ENCODE peak calls at places on chromosomes 3 and 15, in four cellular contexts. W is heart right ventricle, H is OCI-LY7, T is left ventricle myocardium inferior. X is an unnamed sample.

GRCh38 chr3:24495334-24495994 is 814 bp upstream of the THRB start:
- DNase-seq in W (peak), H (no peak), T (peak), X (peak)

GRCh38 chr3:15428539-15428938 is 1.1 kb downstream of the EAF1 start:
- DNase-seq in W (no peak), T (no peak), H (peak), X (no peak)

GRCh38 chr3:133494469-133494868 is 79.0 kb upstream of the CDV3 start:
- DNase-seq in T (no peak), H (peak), W (no peak), X (no peak)

GRCh38 chr3:154862265-154862664 is 217.9 kb upstream of the MME start:
- DNase-seq in W (no peak), H (peak), T (no peak), X (no peak)

GRCh38 chr15:60655252-60655651 is 176.3 kb upstream of the ICE2 start:
- DNase-seq in H (no peak), W (no peak), T (no peak), X (no peak)

GRCh38 chr15:96977886-96978285 is 647.4 kb downstream of the NR2F2 start:
- DNase-seq in H (no peak), W (no peak), T (no peak), X (no peak)

GRCh38 chr3:21542656-21543379 is 208.2 kb downstream of the ZNF385D start:
- DNase-seq in W (no peak), H (no peak), T (no peak), X (no peak)

GRCh38 chr15:77846360-77846759 is 213.6 kb upstream of the LINGO1 start:
- DNase-seq in W (no peak), T (no peak), H (no peak), X (no peak)

GRCh38 chr3:12870942-12871341 is 29.6 kb upstream of the RPL32 start:
- DNase-seq in H (peak), W (peak), T (peak), X (peak)

GRCh38 chr3:122314467-122314866 is 10.6 kb upstream of the CSTA start:
- DNase-seq in T (no peak), H (no peak), W (no peak), X (no peak)

GRCh38 chr3:98376631-98377030 is 13.8 kb upstream of the OR5K3 start:
- DNase-seq in W (no peak), H (no peak), T (no peak), X (no peak)

GRCh38 chr3:16140116-16140893 is 34.2 kb upstream of the GALNT15 start:
- DNase-seq in W (no peak), T (no peak), H (no peak), X (peak)

GRCh38 chr15:25240461-25241021 is 198.3 kb downstream of the UBE3A start:
- DNase-seq in T (peak), H (no peak), W (peak), X (peak)

GRCh38 chr3:121942116-121942786 is 48.0 kb downstream of the SLC15A2 start:
- DNase-seq in H (no peak), T (no peak), W (no peak), X (no peak)

GRCh38 chr3:158483701-158484100 is 87.3 kb upstream of the MLF1 start:
- DNase-seq in W (no peak), T (no peak), H (no peak), X (no peak)
- H3K27ac ChIP-seq in W (no peak), T (no peak), H (no peak), X (no peak)

GRCh38 chr15:63832620-63833245 is 1.0 kb downstream of the HERC1 start:
- DNase-seq in W (no peak), T (no peak), H (peak), X (no peak)
- H3K27ac ChIP-seq in W (peak), T (peak), H (peak), X (peak)

GRCh38 chr3:42035007-42035406 is 56.1 kb upstream of the TRAK1 start:
- DNase-seq in W (no peak), T (no peak), H (no peak), X (no peak)
- H3K27ac ChIP-seq in W (peak), T (peak), H (no peak), X (peak)

GRCh38 chr3:152296382-152296781 is 27.7 kb downstream of the MBNL1 start:
- DNase-seq in T (no peak), H (no peak), W (no peak), X (no peak)
- H3K27ac ChIP-seq in T (no peak), H (no peak), W (no peak), X (peak)

DNA sequence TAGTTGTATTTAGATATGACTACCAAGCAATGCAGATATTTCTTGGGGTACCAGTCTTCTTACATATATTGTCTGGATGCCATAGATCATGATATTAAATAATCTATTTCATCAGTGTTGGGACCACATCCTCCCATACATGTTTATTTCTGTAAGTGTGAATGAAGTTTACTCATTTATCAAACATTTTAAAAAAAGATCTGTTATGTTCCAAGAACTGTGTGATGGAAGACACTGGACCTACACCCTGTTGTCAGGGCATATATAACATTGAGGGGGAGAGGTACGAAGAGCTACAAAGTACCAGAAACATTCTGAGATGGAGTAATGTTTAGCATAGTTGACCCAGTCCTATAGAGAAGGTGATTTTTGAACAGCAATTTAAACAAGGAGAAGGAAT is 26.6 kb downstream of the MBNL1 start:
- DNase-seq in H (no peak), W (no peak), T (no peak), X (no peak)
- H3K27ac ChIP-seq in H (no peak), W (no peak), T (no peak), X (peak)

GRCh38 chr3:57006949-57007419 is 53.5 kb upstream of the SPATA12 start:
- DNase-seq in H (peak), W (no peak), T (no peak), X (no peak)
- H3K27ac ChIP-seq in H (no peak), W (peak), T (peak), X (peak)

GRCh38 chr3:10280571-10280970 is 12.2 kb downstream of the GHRL start:
- DNase-seq in W (no peak), T (no peak), H (no peak), X (no peak)

GRCh38 chr3:10280177-10280529 is 12.6 kb downstream of the GHRL start:
- DNase-seq in T (no peak), H (peak), W (no peak), X (no peak)

GRCh38 chr3:10279384-10280176 is 13.2 kb downstream of the GHRL start:
- DNase-seq in T (no peak), W (no peak), H (no peak), X (no peak)

GRCh38 chr3:10283638-10284037 is 9.1 kb downstream of the GHRL start:
- DNase-seq in T (peak), H (no peak), W (no peak), X (no peak)

GRCh38 chr3:10281951-10282350 is 10.8 kb downstream of the GHRL start:
- DNase-seq in W (no peak), T (no peak), H (no peak), X (no peak)
- H3K27ac ChIP-seq in W (no peak), T (no peak), H (no peak), X (no peak)

GRCh38 chr3:37694236-37694635 is 167.4 kb upstream of the CTDSPL start:
- DNase-seq in T (no peak), W (no peak), H (no peak), X (peak)

GRCh38 chr3:37689645-37690356 is 171.9 kb upstream of the CTDSPL start:
- DNase-seq in H (no peak), T (no peak), W (no peak), X (peak)

GRCh38 chr3:37693791-37694194 is 167.9 kb upstream of the CTDSPL start:
- DNase-seq in W (no peak), T (no peak), H (no peak), X (peak)

GRCh38 chr3:37688756-37689155 is 172.9 kb upstream of the CTDSPL start:
- DNase-seq in H (no peak), W (no peak), T (no peak), X (no peak)

GRCh38 chr3:37691213-37691830 is 170.4 kb upstream of the CTDSPL start:
- DNase-seq in H (no peak), T (no peak), W (no peak), X (peak)
- H3K27ac ChIP-seq in H (no peak), T (no peak), W (no peak), X (peak)

DNA sequence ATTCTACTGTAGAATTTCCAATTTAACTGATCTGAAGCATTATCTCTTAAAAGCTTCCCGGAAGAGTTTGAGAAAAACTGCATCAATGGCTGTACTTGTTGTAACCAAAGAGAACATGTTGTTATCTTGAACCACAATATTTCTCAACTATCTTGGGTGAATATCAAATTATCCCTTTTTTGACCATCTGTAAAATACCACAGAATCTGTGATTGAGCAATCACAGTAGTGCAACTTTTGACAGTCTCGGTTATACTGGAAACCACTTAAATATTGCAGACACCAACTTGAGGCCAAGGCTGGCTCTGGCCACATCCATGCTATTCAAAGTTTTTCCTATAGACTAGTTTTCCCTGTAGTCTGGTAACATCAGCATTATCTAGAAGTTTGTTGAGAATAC is 842.8 kb upstream of the EPHA6 start:
- DNase-seq in T (no peak), W (no peak), H (no peak), X (no peak)
- H3K27ac ChIP-seq in T (peak), W (no peak), H (no peak), X (no peak)

X was measured in tibial artery.